ENCODE peak calls at places on chromosomes 7 and 10, in seven cellular contexts. One of them, this sample, is unnamed.

GRCh38 chr10:122648599-122649428 is 50.8 kb downstream of the C10orf120 start:
- DNase-seq in midbrain: peak; percentile 54
- DNase-seq in activated T-helper 9 cell treated with anti-CD3 and anti-CD28 coated beads, Interleukin-2, amount 50 U/mL, for 16 hours: no peak
- DNase-seq in AG04449: no peak
- DNase-seq in fibroblast of pulmonary artery: peak; percentile 50
- DNase-seq in lower lobe of right lung: peak; percentile 57
- DNase-seq in left cardiac atrium: peak; percentile 57
- DNase-seq in this sample: peak; percentile 81

GRCh38 chr7:55272328-55272727 is 92.8 kb upstream of the LANCL2 start:
- DNase-seq in lower lobe of right lung: no peak
- DNase-seq in activated T-helper 9 cell treated with anti-CD3 and anti-CD28 coated beads, Interleukin-2, amount 50 U/mL, for 16 hours: no peak
- DNase-seq in midbrain: no peak
- DNase-seq in fibroblast of pulmonary artery: no peak
- DNase-seq in left cardiac atrium: no peak
- DNase-seq in AG04449: no peak
- DNase-seq in this sample: no peak

GRCh38 chr10:123945506-123945905 is 53.9 kb upstream of the CPXM2 start:
- DNase-seq in midbrain: peak; percentile 3
- DNase-seq in fibroblast of pulmonary artery: peak; percentile 5
- DNase-seq in left cardiac atrium: no peak
- DNase-seq in activated T-helper 9 cell treated with anti-CD3 and anti-CD28 coated beads, Interleukin-2, amount 50 U/mL, for 16 hours: no peak
- DNase-seq in lower lobe of right lung: no peak
- DNase-seq in AG04449: no peak
- DNase-seq in this sample: no peak

GRCh38 chr7:70068531-70068930 is 470.3 kb downstream of the AUTS2 start:
- DNase-seq in midbrain: no peak
- DNase-seq in AG04449: no peak
- DNase-seq in left cardiac atrium: no peak
- DNase-seq in fibroblast of pulmonary artery: no peak
- DNase-seq in activated T-helper 9 cell treated with anti-CD3 and anti-CD28 coated beads, Interleukin-2, amount 50 U/mL, for 16 hours: no peak
- DNase-seq in lower lobe of right lung: no peak
- DNase-seq in this sample: no peak

GRCh38 chr10:91672021-91672608 is 39.2 kb upstream of the PPP1R3C start:
- DNase-seq in midbrain: no peak
- DNase-seq in lower lobe of right lung: no peak
- DNase-seq in AG04449: peak; percentile 52
- DNase-seq in left cardiac atrium: no peak
- DNase-seq in fibroblast of pulmonary artery: peak; percentile 64
- DNase-seq in activated T-helper 9 cell treated with anti-CD3 and anti-CD28 coated beads, Interleukin-2, amount 50 U/mL, for 16 hours: no peak
- DNase-seq in this sample: no peak

GRCh38 chr7:143492043-143492471 is 14.4 kb downstream of the TAS2R41 start:
- DNase-seq in activated T-helper 9 cell treated with anti-CD3 and anti-CD28 coated beads, Interleukin-2, amount 50 U/mL, for 16 hours: no peak
- DNase-seq in left cardiac atrium: no peak
- DNase-seq in midbrain: no peak
- DNase-seq in fibroblast of pulmonary artery: peak; percentile 75
- DNase-seq in lower lobe of right lung: no peak
- DNase-seq in AG04449: peak; percentile 37
- DNase-seq in this sample: no peak

GRCh38 chr7:23472974-23473847 is 2.9 kb upstream of the IGF2BP3 start:
- DNase-seq in midbrain: no peak
- DNase-seq in left cardiac atrium: no peak
- DNase-seq in lower lobe of right lung: no peak
- DNase-seq in AG04449: no peak
- DNase-seq in fibroblast of pulmonary artery: no peak
- DNase-seq in activated T-helper 9 cell treated with anti-CD3 and anti-CD28 coated beads, Interleukin-2, amount 50 U/mL, for 16 hours: no peak
- DNase-seq in this sample: no peak

GRCh38 chr10:29530112-29530976 is 104.4 kb downstream of the SVIL start:
- DNase-seq in fibroblast of pulmonary artery: no peak
- DNase-seq in left cardiac atrium: no peak
- DNase-seq in lower lobe of right lung: no peak
- DNase-seq in midbrain: no peak
- DNase-seq in activated T-helper 9 cell treated with anti-CD3 and anti-CD28 coated beads, Interleukin-2, amount 50 U/mL, for 16 hours: no peak
- DNase-seq in AG04449: no peak
- DNase-seq in this sample: no peak